ENCODE peak calls at places on chromosome 7, in four cellular contexts. N is HepG2, Z is GM12878, M is K562. U is an unnamed sample.

GRCh38 chr7:30184804-30185487 is 50.2 kb downstream of the MTURN start:
- DNase-seq in N (no peak), M (no peak), Z (no peak), U (no peak)

GRCh38 chr7:134546903-134547737 is 1.8 kb upstream of the AKR1B15 start:
- DNase-seq in Z (peak), N (peak), M (peak), U (peak)

GRCh38 chr7:43384585-43385308 is 198.2 kb upstream of the STK17A start:
- DNase-seq in Z (no peak), M (no peak), N (no peak), U (no peak)

GRCh38 chr7:55474944-55475911 is 97.1 kb downstream of the VOPP1 start:
- DNase-seq in N (no peak), M (no peak), Z (no peak), U (no peak)

GRCh38 chr7:117834983-117835664 is 38.1 kb downstream of the CTTNBP2 start:
- DNase-seq in M (no peak), Z (no peak), N (no peak), U (no peak)

GRCh38 chr7:76000566-76000965 is 6.2 kb upstream of the TMEM120A start:
- DNase-seq in Z (no peak), N (no peak), M (no peak), U (no peak)

GRCh38 chr7:28990200-28990960 is 32.2 kb upstream of the TRIL start:
- DNase-seq in M (no peak), N (no peak), Z (no peak), U (no peak)

GRCh38 chr7:141974831-141975230 is 1.3 kb upstream of the TAS2R38 start:
- DNase-seq in N (peak), Z (no peak), M (no peak), U (no peak)

GRCh38 chr7:150374026-150374425 is 5.1 kb upstream of the ZNF775 start:
- DNase-seq in M (no peak), Z (no peak), N (no peak), U (no peak)

GRCh38 chr7:132592947-132593335 is 16.7 kb upstream of the PLXNA4 start:
- DNase-seq in M (no peak), Z (no peak), N (no peak), U (no peak)

GRCh38 chr7:5755704-5756131 is 25.7 kb downstream of the RNF216 start:
- DNase-seq in N (no peak), M (peak), Z (no peak), U (no peak)

GRCh38 chr7:50368366-50368765 is 63.9 kb downstream of the IKZF1 start:
- DNase-seq in Z (no peak), N (no peak), M (no peak), U (no peak)

GRCh38 chr7:148664319-148664718 is 34.4 kb upstream of the CUL1 start:
- DNase-seq in Z (no peak), M (no peak), N (no peak), U (no peak)

GRCh38 chr7:72213081-72213480 is 199.1 kb downstream of the CALN1 start:
- DNase-seq in Z (no peak), N (no peak), M (no peak), U (no peak)

GRCh38 chr7:71016387-71016786 is 115.6 kb upstream of the GALNT17 start:
- DNase-seq in Z (no peak), N (no peak), M (no peak), U (no peak)

GRCh38 chr7:26898917-26899316 is 34.5 kb upstream of the SKAP2 start:
- DNase-seq in N (no peak), Z (no peak), M (no peak), U (no peak)

GRCh38 chr7:102253076-102253972 is 33.3 kb upstream of the SH2B2 start:
- DNase-seq in N (no peak), M (no peak), Z (no peak), U (no peak)

GRCh38 chr7:131061158-131061557 is 266.5 kb upstream of the MKLN1 start:
- DNase-seq in N (no peak), M (no peak), Z (no peak), U (no peak)

GRCh38 chr7:83672157-83672556 is 23.2 kb upstream of the SEMA3E start:
- DNase-seq in N (no peak), M (no peak), Z (no peak), U (no peak)

GRCh38 chr7:32477649-32477980 is 12.6 kb downstream of the LSM5 start:
- DNase-seq in Z (no peak), M (no peak), N (no peak), U (no peak)

GRCh38 chr7:32062150-32062549 is 8.1 kb downstream of the PDE1C start:
- DNase-seq in M (peak), N (peak), Z (no peak), U (peak)

GRCh38 chr7:116999316-116999715 is 46.0 kb downstream of the ST7 start:
- DNase-seq in Z (no peak), M (no peak), N (no peak), U (no peak)

GRCh38 chr7:36338256-36338655 is 51.4 kb upstream of the ANLN start:
- DNase-seq in Z (no peak), N (no peak), M (no peak), U (no peak)

GRCh38 chr7:79241288-79242055 is 212.0 kb downstream of the MAGI2 start:
- DNase-seq in M (no peak), Z (no peak), N (no peak), U (no peak)

GRCh38 chr7:135911091-135911490 is 66.1 kb downstream of the MTPN start:
- DNase-seq in M (no peak), Z (no peak), N (no peak), U (no peak)

GRCh38 chr7:55387062-55387965 is 22.2 kb downstream of the LANCL2 start:
- DNase-seq in N (peak), Z (no peak), M (no peak), U (no peak)

GRCh38 chr7:43071604-43072003 is 40.8 kb upstream of the HECW1 start:
- DNase-seq in N (no peak), M (peak), Z (no peak), U (no peak)

GRCh38 chr7:131538071-131538790 is 18.2 kb downstream of the PODXL start:
- DNase-seq in N (no peak), Z (no peak), M (no peak), U (no peak)

GRCh38 chr7:77335581-77335980 is 80.6 kb downstream of the GSAP start:
- DNase-seq in M (no peak), N (no peak), Z (no peak), U (no peak)

GRCh38 chr7:36459236-36459960 is 69.7 kb downstream of the ANLN start:
- DNase-seq in N (no peak), Z (no peak), M (no peak), U (no peak)

GRCh38 chr7:64733550-64734240 is 60.5 kb upstream of the ZNF138 start:
- DNase-seq in Z (no peak), M (no peak), N (peak), U (no peak)

GRCh38 chr7:89606479-89606878 is 547.8 kb upstream of the STEAP1 start:
- DNase-seq in N (no peak), M (no peak), Z (no peak), U (no peak)

GRCh38 chr7:78912781-78913180 is 540.7 kb downstream of the MAGI2 start:
- DNase-seq in N (no peak), Z (no peak), M (no peak), U (no peak)

GRCh38 chr7:145474287-145474686 is 638.4 kb upstream of the TPK1 start:
- DNase-seq in M (no peak), Z (no peak), N (no peak), U (no peak)

GRCh38 chr7:35536396-35536826 is 158.5 kb downstream of the HERPUD2 start:
- DNase-seq in M (no peak), N (peak), Z (no peak), U (no peak)

GRCh38 chr7:102125127-102125561 is 161.5 kb upstream of the SH2B2 start:
- DNase-seq in Z (peak), M (no peak), N (no peak), U (no peak)

GRCh38 chr7:17370901-17371550 is 72.6 kb downstream of the AHR start:
- DNase-seq in N (no peak), M (no peak), Z (no peak), U (no peak)

GRCh38 chr7:30681262-30682130 is 760 bp downstream of the CRHR2 start:
- DNase-seq in M (no peak), Z (no peak), N (no peak), U (no peak)

GRCh38 chr7:88818552-88818951 is 23.0 kb upstream of the TEX47 start:
- DNase-seq in Z (no peak), M (no peak), N (no peak), U (no peak)

GRCh38 chr7:40232242-40232929 is 97.6 kb downstream of the SUGCT start:
- DNase-seq in Z (no peak), M (no peak), N (peak), U (peak)

DNA sequence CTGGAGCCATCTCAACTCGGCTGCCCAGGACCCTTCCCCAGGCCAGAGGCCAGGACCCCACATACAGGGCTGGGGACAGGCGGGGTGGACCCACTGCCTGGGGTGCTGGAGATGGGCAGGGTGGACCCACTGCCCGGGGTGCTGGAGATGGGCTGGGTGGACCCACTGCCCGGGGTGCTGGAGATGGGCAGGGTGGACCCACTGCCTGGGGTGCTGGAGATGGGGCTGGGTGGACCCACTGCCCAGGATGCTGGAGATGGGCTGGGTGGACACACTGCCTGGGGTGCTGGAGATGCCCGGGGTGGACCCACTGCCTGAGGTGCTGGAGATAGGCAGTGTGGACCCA is 32.4 kb upstream of the FOXL3 start:
- DNase-seq in M (no peak), N (no peak), Z (no peak), U (no peak)
- TF ChIP-seq TARDBP in M (no peak), N (no peak), Z (no peak), U (no peak)

DNA sequence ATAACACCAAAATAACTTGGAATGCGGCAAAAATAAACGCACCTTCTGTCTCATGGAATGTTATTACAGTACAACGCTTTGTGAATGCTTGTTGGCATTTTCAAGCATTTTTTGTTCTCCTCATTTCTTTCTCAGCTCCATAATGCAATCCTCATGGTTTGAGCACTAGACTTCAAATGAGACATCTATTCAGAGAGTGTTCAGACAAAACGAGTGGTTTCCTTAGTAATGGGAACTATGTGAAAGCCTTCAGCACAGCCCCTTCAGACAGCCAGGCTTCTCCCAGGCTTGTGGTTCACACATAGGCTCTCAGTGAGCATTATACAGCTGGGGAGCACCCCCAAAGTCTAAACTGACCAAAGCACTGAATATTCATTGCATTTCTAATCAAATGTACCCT is 8.6 kb upstream of the LRRN3 start:
- DNase-seq in M (no peak), N (no peak), Z (no peak), U (no peak)
- TF ChIP-seq TARDBP in M (no peak), N (no peak), Z (no peak), U (no peak)

GRCh38 chr7:18756378-18757050 is 261.0 kb downstream of the HDAC9 start:
- DNase-seq in Z (no peak), N (no peak), M (no peak), U (no peak)

GRCh38 chr7:18760046-18760445 is 264.5 kb downstream of the HDAC9 start:
- DNase-seq in N (no peak), Z (no peak), M (no peak), U (no peak)

GRCh38 chr7:18755793-18756192 is 260.2 kb downstream of the HDAC9 start:
- DNase-seq in N (no peak), M (no peak), Z (no peak), U (no peak)

GRCh38 chr7:18754766-18755165 is 259.2 kb downstream of the HDAC9 start:
- DNase-seq in M (no peak), Z (no peak), N (no peak), U (no peak)

DNA sequence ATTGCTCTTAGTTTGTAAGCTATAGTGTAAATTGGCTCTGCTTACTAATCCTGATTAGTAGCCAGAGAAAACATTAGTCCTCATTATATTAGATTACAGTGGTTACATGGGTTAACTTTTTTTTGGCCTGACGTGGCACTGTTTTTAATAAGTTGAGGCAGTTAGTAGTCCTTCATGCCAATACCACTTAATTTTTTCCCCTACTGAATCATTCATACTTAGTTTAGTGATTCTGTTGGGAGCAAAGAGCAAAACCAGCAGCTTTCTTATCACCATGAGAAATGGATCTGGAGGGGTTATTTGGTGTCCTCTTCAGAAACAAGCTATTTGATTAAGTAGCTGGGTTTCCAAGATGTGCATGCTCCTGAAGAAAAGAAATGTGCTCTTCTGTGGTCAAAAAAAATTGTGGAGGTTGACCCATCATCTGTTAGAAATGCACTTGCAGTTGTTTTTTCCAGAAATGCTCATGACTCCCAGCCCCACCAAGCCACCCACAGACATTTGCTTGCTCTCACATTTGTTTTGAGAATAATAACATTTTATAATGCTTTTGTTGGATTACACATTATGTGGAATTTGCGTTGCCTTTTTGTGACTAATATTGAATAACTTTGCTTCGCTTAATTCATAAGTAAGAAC is 258.5 kb downstream of the HDAC9 start:
- DNase-seq in Z (no peak), M (no peak), N (no peak), U (no peak)
- TF ChIP-seq TARDBP in Z (no peak), M (no peak), N (no peak), U (no peak)

DNA sequence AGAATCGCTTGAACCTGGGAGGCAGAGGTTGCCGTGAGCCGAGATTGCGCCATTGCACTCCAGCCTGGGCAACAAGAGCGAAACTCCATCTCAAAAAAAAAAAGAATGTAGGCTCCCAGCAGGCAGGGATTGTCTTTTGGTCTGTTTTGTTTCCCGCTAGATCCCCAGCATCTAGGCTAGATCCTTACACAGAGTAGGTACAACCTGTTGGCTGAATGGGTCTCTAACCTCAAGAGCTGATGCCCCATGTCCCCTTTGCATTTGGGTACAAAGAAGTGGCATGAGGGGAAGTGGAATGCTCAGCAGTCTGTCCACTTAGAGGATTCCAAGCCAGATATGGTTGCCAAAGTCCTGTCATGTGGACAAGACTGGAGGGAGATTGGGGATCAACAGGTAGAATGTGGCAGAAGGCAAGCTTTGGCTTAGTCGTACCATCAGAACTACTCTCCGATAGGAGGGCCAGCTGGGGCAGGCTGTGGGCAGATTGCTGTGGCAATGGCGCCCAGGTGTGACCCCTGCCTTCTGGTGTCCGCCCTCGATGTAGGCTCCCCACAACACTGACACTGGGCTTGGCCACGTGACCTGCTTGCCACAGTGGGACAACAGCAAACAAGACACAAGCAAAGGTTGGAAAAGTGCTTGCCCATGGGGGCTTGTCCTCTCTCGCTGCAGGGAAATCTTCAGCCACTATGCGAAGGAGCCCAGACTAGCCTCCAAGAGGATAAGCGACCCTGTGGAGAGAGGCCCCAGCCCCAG is 21.4 kb downstream of the LEP start:
- DNase-seq in Z (no peak), M (no peak), N (no peak), U (no peak)
- TF ChIP-seq TARDBP in Z (no peak), M (no peak), N (no peak), U (no peak)

GRCh38 chr7:98998821-98999725 is 120.7 kb downstream of the TRRAP start:
- DNase-seq in Z (no peak), N (no peak), M (no peak), U (no peak)
- TF ChIP-seq TARDBP in Z (no peak), N (no peak), M (no peak), U (no peak)

DNA sequence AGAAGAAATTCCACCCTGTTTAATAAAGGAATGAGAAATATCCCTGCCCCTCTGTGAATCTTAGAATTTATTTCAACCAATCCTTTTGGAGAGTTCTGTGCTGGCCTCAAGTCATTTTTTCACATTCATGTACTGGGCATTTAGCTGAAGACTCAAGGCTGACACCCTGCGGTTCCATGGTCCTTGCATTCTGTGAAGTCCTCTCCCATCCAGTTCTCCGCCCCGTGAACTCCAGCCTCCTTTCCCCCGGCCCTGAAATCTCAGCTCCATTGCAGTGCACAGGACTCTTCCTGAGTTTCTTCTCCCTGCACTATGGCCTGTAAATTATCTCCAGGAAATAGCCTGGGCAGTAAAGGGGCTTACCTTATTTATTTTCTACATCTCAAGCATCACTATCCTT is 183.0 kb upstream of the KCND2 start:
- DNase-seq in M (peak), N (peak), Z (no peak), U (peak)
- TF ChIP-seq TARDBP in M (no peak), N (no peak), Z (no peak), U (no peak)

GRCh38 chr7:106812027-106812643 is 52.9 kb upstream of the PIK3CG start:
- DNase-seq in N (no peak), Z (no peak), M (no peak), U (no peak)
- TF ChIP-seq TARDBP in N (no peak), Z (no peak), M (no peak), U (no peak)

DNA sequence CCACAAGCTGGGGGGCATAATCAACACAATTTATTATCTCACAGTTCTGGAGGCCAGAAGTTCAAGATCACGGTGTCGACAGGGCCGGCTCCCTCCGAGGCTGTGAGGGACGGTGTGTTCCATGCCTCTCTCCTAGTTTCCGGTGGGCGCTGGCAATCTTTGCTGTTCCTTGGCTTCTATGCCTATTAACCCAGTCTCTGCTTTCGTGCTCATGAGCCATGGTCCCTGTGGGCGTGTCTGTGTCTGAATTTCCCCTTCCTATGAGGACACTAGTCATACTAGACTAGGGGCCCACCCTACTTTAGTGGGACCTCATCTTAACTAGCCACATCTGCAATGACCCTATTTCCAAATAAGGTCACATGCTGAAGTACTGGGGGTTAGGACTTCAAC is 29.4 kb downstream of the HIPK2 start:
- DNase-seq in M (no peak), N (no peak), Z (no peak), U (no peak)
- TF ChIP-seq TARDBP in M (no peak), N (no peak), Z (no peak), U (no peak)

GRCh38 chr7:129646369-129647021 is 35.0 kb downstream of the NRF1 start:
- DNase-seq in N (no peak), M (no peak), Z (no peak), U (no peak)

GRCh38 chr7:129640400-129640799 is 28.9 kb downstream of the NRF1 start:
- DNase-seq in Z (no peak), M (no peak), N (no peak), U (no peak)

GRCh38 chr7:129642871-129643515 is 31.5 kb downstream of the NRF1 start:
- DNase-seq in Z (no peak), N (no peak), M (no peak), U (no peak)

GRCh38 chr7:129644634-129645230 is 33.2 kb downstream of the NRF1 start:
- DNase-seq in N (peak), Z (no peak), M (peak), U (no peak)

GRCh38 chr7:129643545-129644170 is 32.1 kb downstream of the NRF1 start:
- DNase-seq in N (no peak), Z (no peak), M (no peak), U (no peak)
- TF ChIP-seq TARDBP in N (no peak), Z (no peak), M (no peak), U (no peak)

GRCh38 chr7:18499407-18500197 is 4.1 kb downstream of the HDAC9 start:
- DNase-seq in Z (no peak), N (no peak), M (no peak), U (no peak)
- TF ChIP-seq TARDBP in Z (no peak), N (no peak), M (no peak), U (no peak)

U was measured in HEK293T.